ENCODE peak calls at places on chromosome 3, in nine cellular contexts. One of them, this sample, is unnamed.
A peak's percentile ranks its signal among the peaks of the same experiment; 100 is the strongest.

GRCh38 chr3:56398659-56399058 is 69.6 kb downstream of the ERC2 start:
- DNase-seq in Calu3: no peak
- DNase-seq in activated T-helper 1 cell treated with anti-CD3 and anti-CD28 coated beads, Interleukin-2, amount 50 U/mL, for 16 hours: no peak
- DNase-seq in A549: no peak
- DNase-seq in CD4-positive, alpha-beta memory T cell: no peak
- DNase-seq in OCI-M1: no peak
- DNase-seq in activated T-cell treated with anti-CD3 and anti-CD28 coated beads, Interleukin-2, amount 50 U/mL, for 48 hours: no peak
- DNase-seq in fibroblast of villous mesenchyme: no peak
- DNase-seq in activated CD4-positive, alpha-beta T cell treated with anti-CD3 and anti-CD28 coated beads for 24 hours: no peak
- DNase-seq in this sample: no peak

GRCh38 chr3:53748512-53749271 is 97.5 kb downstream of the CHDH start:
- DNase-seq in CD4-positive, alpha-beta memory T cell: no peak
- DNase-seq in fibroblast of villous mesenchyme: no peak
- DNase-seq in OCI-M1: no peak
- DNase-seq in activated T-cell treated with anti-CD3 and anti-CD28 coated beads, Interleukin-2, amount 50 U/mL, for 48 hours: no peak
- DNase-seq in A549: no peak
- DNase-seq in activated T-helper 1 cell treated with anti-CD3 and anti-CD28 coated beads, Interleukin-2, amount 50 U/mL, for 16 hours: no peak
- DNase-seq in Calu3: no peak
- DNase-seq in activated CD4-positive, alpha-beta T cell treated with anti-CD3 and anti-CD28 coated beads for 24 hours: no peak
- DNase-seq in this sample: no peak

GRCh38 chr3:41519746-41520145 is 320.4 kb downstream of the CTNNB1 start:
- DNase-seq in CD4-positive, alpha-beta memory T cell: no peak
- DNase-seq in activated T-helper 1 cell treated with anti-CD3 and anti-CD28 coated beads, Interleukin-2, amount 50 U/mL, for 16 hours: no peak
- DNase-seq in fibroblast of villous mesenchyme: no peak
- DNase-seq in OCI-M1: no peak
- DNase-seq in activated CD4-positive, alpha-beta T cell treated with anti-CD3 and anti-CD28 coated beads for 24 hours: no peak
- DNase-seq in Calu3: no peak
- DNase-seq in activated T-cell treated with anti-CD3 and anti-CD28 coated beads, Interleukin-2, amount 50 U/mL, for 48 hours: no peak
- DNase-seq in A549: no peak
- DNase-seq in this sample: no peak

GRCh38 chr3:149016669-149017541 is 25.6 kb downstream of the GYG1 start:
- DNase-seq in activated T-helper 1 cell treated with anti-CD3 and anti-CD28 coated beads, Interleukin-2, amount 50 U/mL, for 16 hours: no peak
- DNase-seq in A549: no peak
- DNase-seq in activated T-cell treated with anti-CD3 and anti-CD28 coated beads, Interleukin-2, amount 50 U/mL, for 48 hours: no peak
- DNase-seq in Calu3: no peak
- DNase-seq in CD4-positive, alpha-beta memory T cell: no peak
- DNase-seq in OCI-M1: peak; percentile 18
- DNase-seq in activated CD4-positive, alpha-beta T cell treated with anti-CD3 and anti-CD28 coated beads for 24 hours: no peak
- DNase-seq in fibroblast of villous mesenchyme: peak; percentile 88
- DNase-seq in this sample: no peak

GRCh38 chr3:136546718-136547117 is 205.5 kb downstream of the STAG1 start:
- DNase-seq in activated CD4-positive, alpha-beta T cell treated with anti-CD3 and anti-CD28 coated beads for 24 hours: no peak
- DNase-seq in A549: no peak
- DNase-seq in Calu3: no peak
- DNase-seq in activated T-helper 1 cell treated with anti-CD3 and anti-CD28 coated beads, Interleukin-2, amount 50 U/mL, for 16 hours: no peak
- DNase-seq in OCI-M1: peak; percentile 63
- DNase-seq in activated T-cell treated with anti-CD3 and anti-CD28 coated beads, Interleukin-2, amount 50 U/mL, for 48 hours: no peak
- DNase-seq in CD4-positive, alpha-beta memory T cell: peak; percentile 9
- DNase-seq in fibroblast of villous mesenchyme: peak; percentile 8
- DNase-seq in this sample: no peak

GRCh38 chr3:191328963-191329653 is at the start of gene CCDC50:
- DNase-seq in activated T-cell treated with anti-CD3 and anti-CD28 coated beads, Interleukin-2, amount 50 U/mL, for 48 hours: peak; percentile 53
- DNase-seq in activated CD4-positive, alpha-beta T cell treated with anti-CD3 and anti-CD28 coated beads for 24 hours: peak; percentile 27
- DNase-seq in fibroblast of villous mesenchyme: peak; percentile 81
- DNase-seq in CD4-positive, alpha-beta memory T cell: peak; percentile 55
- DNase-seq in OCI-M1: peak; percentile 64
- DNase-seq in activated T-helper 1 cell treated with anti-CD3 and anti-CD28 coated beads, Interleukin-2, amount 50 U/mL, for 16 hours: peak; percentile 33
- DNase-seq in A549: peak; percentile 41
- DNase-seq in Calu3: peak; percentile 95
- DNase-seq in this sample: peak; percentile 15

GRCh38 chr3:14398801-14399114 is 3.6 kb upstream of the SLC6A6 start:
- DNase-seq in CD4-positive, alpha-beta memory T cell: no peak
- DNase-seq in OCI-M1: no peak
- DNase-seq in activated T-helper 1 cell treated with anti-CD3 and anti-CD28 coated beads, Interleukin-2, amount 50 U/mL, for 16 hours: no peak
- DNase-seq in A549: no peak
- DNase-seq in Calu3: no peak
- DNase-seq in fibroblast of villous mesenchyme: no peak
- DNase-seq in activated T-cell treated with anti-CD3 and anti-CD28 coated beads, Interleukin-2, amount 50 U/mL, for 48 hours: no peak
- DNase-seq in activated CD4-positive, alpha-beta T cell treated with anti-CD3 and anti-CD28 coated beads for 24 hours: no peak
- DNase-seq in this sample: no peak

GRCh38 chr3:140363801-140364200 is 314.1 kb upstream of the TRIM42 start:
- DNase-seq in OCI-M1: no peak
- DNase-seq in CD4-positive, alpha-beta memory T cell: no peak
- DNase-seq in Calu3: peak; percentile 30
- DNase-seq in activated T-cell treated with anti-CD3 and anti-CD28 coated beads, Interleukin-2, amount 50 U/mL, for 48 hours: no peak
- DNase-seq in A549: no peak
- DNase-seq in fibroblast of villous mesenchyme: no peak
- DNase-seq in activated CD4-positive, alpha-beta T cell treated with anti-CD3 and anti-CD28 coated beads for 24 hours: no peak
- DNase-seq in activated T-helper 1 cell treated with anti-CD3 and anti-CD28 coated beads, Interleukin-2, amount 50 U/mL, for 16 hours: no peak
- DNase-seq in this sample: no peak